ENCODE peak calls at places on chromosomes 3 and 15, in five cellular contexts. V, P, T, M and J are unnamed samples.
A peak's percentile ranks its signal among the peaks of the same experiment; 100 is the strongest.

GRCh38 chr3:126005951-126006350 is 37.0 kb downstream of the ROPN1B start:
- DNase-seq in V (no peak), P (peak; percentile 23), T (no peak), M (no peak), J (no peak)

GRCh38 chr3:184677344-184678316 is 34.2 kb downstream of the MAGEF1 start:
- DNase-seq in M (no peak), T (no peak), V (no peak), P (no peak), J (no peak)

GRCh38 chr3:192188218-192188835 is 539.0 kb downstream of the FGF12 start:
- DNase-seq in V (no peak), M (peak; percentile 30), P (peak; percentile 15), T (no peak), J (no peak)

GRCh38 chr3:179801263-179801662 is 148.4 kb downstream of the USP13 start:
- DNase-seq in T (peak; percentile 46), M (no peak), P (no peak), V (no peak), J (no peak)

GRCh38 chr3:42790714-42791229 is 13.5 kb downstream of the HIGD1A start:
- DNase-seq in V (no peak), T (no peak), P (no peak), M (no peak), J (no peak)

GRCh38 chr3:107662109-107662477 is 139.3 kb downstream of the BBX start:
- DNase-seq in M (no peak), V (no peak), T (no peak), P (peak; percentile 5), J (no peak)

GRCh38 chr3:71066849-71067261 is 516.7 kb downstream of the FOXP1 start:
- DNase-seq in M (no peak), P (peak; percentile 15), T (no peak), V (no peak), J (no peak)

GRCh38 chr15:68683551-68683950 is 104.8 kb downstream of the CORO2B start:
- DNase-seq in M (no peak), V (no peak), T (no peak), P (no peak), J (no peak)

GRCh38 chr3:160400048-160400630 is 689 bp downstream of the SMC4 start:
- DNase-seq in T (no peak), P (no peak), V (no peak), M (peak; percentile 39), J (peak; percentile 37)

GRCh38 chr3:89699771-89700170 is 592.4 kb downstream of the EPHA3 start:
- DNase-seq in T (no peak), V (no peak), P (no peak), M (no peak), J (no peak)

GRCh38 chr3:134197681-134198261 is 52.9 kb downstream of the RYK start:
- DNase-seq in V (no peak), M (peak; percentile 57), P (peak; percentile 53), T (no peak), J (no peak)

GRCh38 chr3:179671709-179672337 is 19.0 kb downstream of the USP13 start:
- DNase-seq in T (no peak), P (no peak), V (no peak), M (no peak), J (peak; percentile 12)

GRCh38 chr15:70410371-70410975 is 312.8 kb upstream of the TLE3 start:
- DNase-seq in T (no peak), V (no peak), M (no peak), P (no peak), J (no peak)

GRCh38 chr15:38220874-38221273 is 31.8 kb upstream of the SPRED1 start:
- DNase-seq in T (no peak), P (no peak), V (no peak), M (no peak), J (no peak)

GRCh38 chr3:188309437-188310269 is 155.7 kb downstream of the LPP start:
- DNase-seq in T (no peak), M (no peak), V (no peak), P (no peak), J (no peak)

GRCh38 chr15:74443100-74443909 is 9.5 kb upstream of the SEMA7A start:
- DNase-seq in T (no peak), M (no peak), P (no peak), V (no peak), J (no peak)

GRCh38 chr3:113421082-113421481 is 20.2 kb downstream of the CFAP44 start:
- DNase-seq in T (no peak), M (no peak), P (no peak), V (no peak), J (no peak)

GRCh38 chr15:38070778-38071177 is 136.3 kb downstream of the TMCO5A start:
- DNase-seq in T (no peak), V (no peak), M (no peak), P (no peak), J (no peak)

GRCh38 chr3:179446501-179446900 is 4.8 kb downstream of the GNB4 start:
- DNase-seq in M (peak; percentile 31), P (no peak), T (no peak), V (no peak), J (no peak)

GRCh38 chr3:14410501-14411165 is 8.2 kb downstream of the SLC6A6 start:
- DNase-seq in V (no peak), M (no peak), T (peak; percentile 48), P (peak; percentile 86), J (peak; percentile 72)

GRCh38 chr3:174355505-174355904 is 503.6 kb upstream of the NAALADL2 start:
- DNase-seq in M (peak; percentile 13), T (no peak), V (no peak), P (no peak), J (no peak)

GRCh38 chr3:84265768-84266167 is 693.0 kb upstream of the CADM2 start:
- DNase-seq in M (no peak), P (no peak), V (no peak), T (no peak), J (peak; percentile 42)

GRCh38 chr3:169394316-169394715 is 269.2 kb downstream of the MECOM start:
- DNase-seq in M (no peak), V (no peak), P (no peak), T (no peak), J (no peak)

GRCh38 chr3:12679468-12679867 is 15.6 kb upstream of the RAF1 start:
- DNase-seq in P (peak; percentile 90), V (no peak), T (no peak), M (peak; percentile 5), J (peak; percentile 79)

GRCh38 chr3:80618295-80619256 is 850.8 kb upstream of the ROBO1 start:
- DNase-seq in V (no peak), M (peak; percentile 46), T (no peak), P (no peak), J (no peak)

GRCh38 chr15:44087578-44088190 is 107.4 kb downstream of the FRMD5 start:
- DNase-seq in M (no peak), T (no peak), P (peak; percentile 33), V (no peak), J (no peak)

GRCh38 chr3:17431477-17432045 is 310.9 kb downstream of the TBC1D5 start:
- DNase-seq in T (no peak), V (no peak), M (no peak), P (no peak), J (no peak)

GRCh38 chr3:45881031-45882022 is 5.0 kb upstream of the CCR9 start:
- DNase-seq in T (no peak), V (no peak), M (no peak), P (no peak), J (no peak)

GRCh38 chr15:63372018-63372705 is 9.5 kb downstream of the CA12 start:
- DNase-seq in M (peak; percentile 14), T (peak; percentile 82), P (peak; percentile 79), V (no peak), J (peak; percentile 72)

GRCh38 chr3:39096775-39097174 is 10.7 kb downstream of the GORASP1 start:
- DNase-seq in P (no peak), M (peak; percentile 16), V (no peak), T (no peak), J (no peak)

GRCh38 chr3:17585561-17586325 is 156.7 kb downstream of the TBC1D5 start:
- DNase-seq in T (no peak), M (no peak), P (no peak), V (no peak), J (no peak)

GRCh38 chr15:35671197-35671596 is 125.2 kb upstream of the DPH6 start:
- DNase-seq in T (no peak), M (no peak), V (no peak), P (no peak), J (no peak)

GRCh38 chr15:77944002-77944867 is 133.3 kb downstream of the TBC1D2B start:
- DNase-seq in P (no peak), V (no peak), T (peak; percentile 18), M (peak; percentile 71), J (no peak)